ENCODE peak calls at places on chromosome 11, in six cellular contexts. U is iris pigment epithelial cell; V is posterior cingulate gyrus; D is CD4-positive, alpha-beta T cell; L is NCI-H1092; F is AG09309. R is an unnamed sample.

GRCh38 chr11:68296344-68297051 is 15.9 kb upstream of the LRP5 start:
- DNase-seq in U (no peak), V (no peak), D (no peak), L (no peak), F (no peak), R (no peak)

GRCh38 chr11:66126808-66127555 is 56.9 kb downstream of the PACS1 start:
- DNase-seq in U (peak; percentile 86), V (peak; percentile 43), D (peak; percentile 45), L (no peak), F (no peak), R (no peak)

GRCh38 chr11:2574553-2575535 is 125.0 kb downstream of the KCNQ1OT1 start:
- DNase-seq in U (no peak), V (peak; percentile 26), D (no peak), L (peak; percentile 58), F (no peak), R (no peak)

GRCh38 chr11:105132716-105133511 is 6.7 kb downstream of the CARD18 start:
- DNase-seq in U (peak; percentile 96), V (no peak), D (no peak), L (no peak), F (no peak), R (no peak)

GRCh38 chr11:95404370-95404769 is 173.4 kb upstream of the SESN3 start:
- DNase-seq in U (no peak), V (no peak), D (no peak), L (no peak), F (no peak), R (no peak)

GRCh38 chr11:103803062-103803461 is 233.4 kb upstream of the DDI1 start:
- DNase-seq in U (peak; percentile 82), V (no peak), D (no peak), L (no peak), F (peak; percentile 11), R (no peak)

GRCh38 chr11:1235615-1236315 is 12.9 kb downstream of the MUC5B start:
- DNase-seq in U (no peak), V (no peak), D (no peak), L (no peak), F (no peak), R (no peak)

GRCh38 chr11:60924110-60924905 is at the start of gene TMEM132A:
- DNase-seq in U (peak; percentile 61), V (peak; percentile 87), D (no peak), L (peak; percentile 61), F (no peak), R (peak; percentile 100)

GRCh38 chr11:65274734-65275682 is 13.2 kb downstream of the POLA2 start:
- DNase-seq in U (peak; percentile 98), V (peak; percentile 71), D (no peak), L (peak; percentile 18), F (peak; percentile 97), R (peak; percentile 46)

R was measured in HuH-7.